ENCODE peak calls at places on chromosomes 13 and 19, in eight cellular contexts. E is neural progenitor cell, X is lower lobe of right lung, H is heart left ventricle, T is astrocyte, K is caudate nucleus, V is RWPE1, S is dorsolateral prefrontal cortex. B is an unnamed sample.

GRCh38 chr13:48892311-48892710 is 83.4 kb upstream of the FNDC3A start:
- DNase-seq in X (no peak), E (no peak), H (no peak), S (no peak), V (peak; percentile 89), K (no peak), T (peak; percentile 90), B (no peak)

GRCh38 chr19:35017507-35017906 is 12.8 kb upstream of the SCN1B start:
- DNase-seq in K (no peak), H (no peak), E (no peak), X (no peak), T (no peak), S (no peak), V (no peak), B (no peak)

GRCh38 chr19:29807870-29808405 is 3.9 kb upstream of the CCNE1 start:
- DNase-seq in X (peak; percentile 32), E (no peak), V (no peak), H (no peak), T (no peak), S (no peak), K (no peak), B (no peak)

GRCh38 chr13:28719227-28719562 is 425 bp upstream of the SLC46A3 start:
- DNase-seq in K (no peak), H (no peak), T (no peak), E (no peak), X (no peak), S (no peak), V (no peak), B (no peak)

GRCh38 chr13:63389756-63390155 is 1974.1 kb upstream of the PCDH20 start:
- DNase-seq in S (no peak), T (no peak), E (no peak), H (no peak), K (no peak), V (no peak), X (no peak), B (no peak)

GRCh38 chr19:17420267-17420924 is 549 bp downstream of the MVB12A start:
- DNase-seq in X (peak; percentile 62), V (peak; percentile 67), S (peak; percentile 46), E (peak; percentile 77), K (no peak), H (peak; percentile 47), T (no peak), B (peak; percentile 14)

GRCh38 chr13:62357887-62358645 is 942.4 kb upstream of the PCDH20 start:
- DNase-seq in H (no peak), V (peak; percentile 19), T (peak; percentile 17), X (no peak), K (no peak), E (peak; percentile 88), S (no peak), B (no peak)

GRCh38 chr13:71968025-71968424 is 101.0 kb upstream of the DACH1 start:
- DNase-seq in H (no peak), X (no peak), T (peak; percentile 4), S (no peak), V (no peak), E (peak; percentile 77), K (no peak), B (no peak)

GRCh38 chr19:35478794-35479193 is 11.5 kb downstream of the KRTDAP start:
- DNase-seq in K (no peak), X (no peak), V (no peak), T (no peak), E (no peak), S (no peak), H (no peak), B (no peak)

GRCh38 chr19:49488046-49488862 is 846 bp downstream of the RPL13A start:
- DNase-seq in E (peak; percentile 85), T (no peak), H (no peak), S (no peak), X (no peak), K (no peak), V (no peak), B (no peak)

GRCh38 chr19:31386806-31387205 is 37.6 kb upstream of the TSHZ3 start:
- DNase-seq in K (no peak), E (no peak), H (no peak), V (no peak), T (no peak), X (no peak), S (no peak), B (no peak)

GRCh38 chr19:13665125-13665903 is 99.0 kb upstream of the MRI1 start:
- DNase-seq in T (no peak), H (no peak), E (no peak), X (no peak), S (no peak), K (no peak), V (no peak), B (no peak)

GRCh38 chr19:11853358-11853757 is 4.8 kb downstream of the ZNF439 start:
- DNase-seq in X (no peak), S (no peak), H (no peak), T (no peak), K (no peak), V (no peak), E (no peak), B (no peak)

GRCh38 chr19:16772841-16773240 is 53.2 kb downstream of the NWD1 start:
- DNase-seq in H (no peak), T (no peak), V (no peak), K (no peak), X (no peak), S (no peak), E (peak; percentile 52), B (no peak)

GRCh38 chr13:85091835-85092234 is 707.4 kb downstream of the SLITRK6 start:
- DNase-seq in V (no peak), H (no peak), E (no peak), X (no peak), T (peak; percentile 1), K (no peak), S (no peak), B (no peak)

GRCh38 chr13:87884874-87885273 is 213.7 kb downstream of the SLITRK5 start:
- DNase-seq in E (peak; percentile 43), S (no peak), T (peak; percentile 53), V (peak; percentile 1), H (no peak), X (no peak), K (peak; percentile 3), B (peak; percentile 0)

GRCh38 chr19:32858155-32858554 is 11.4 kb downstream of the SLC7A9 start:
- DNase-seq in T (no peak), H (no peak), K (no peak), S (no peak), X (no peak), V (no peak), E (no peak), B (no peak)

GRCh38 chr19:5958851-5959122 is 19.2 kb downstream of the RANBP3 start:
- DNase-seq in E (no peak), K (no peak), T (no peak), S (no peak), X (no peak), V (no peak), H (no peak), B (no peak)

GRCh38 chr19:5957132-5957531 is 20.8 kb downstream of the RANBP3 start:
- DNase-seq in H (no peak), V (no peak), S (no peak), K (no peak), X (no peak), E (no peak), T (peak; percentile 57), B (no peak)

GRCh38 chr19:5958074-5958850 is 19.7 kb downstream of the RANBP3 start:
- DNase-seq in H (no peak), T (no peak), X (no peak), K (no peak), V (no peak), S (no peak), E (no peak), B (no peak)

GRCh38 chr19:5960005-5961001 is 17.6 kb downstream of the RANBP3 start:
- DNase-seq in K (no peak), S (no peak), V (no peak), E (no peak), X (no peak), H (peak; percentile 73), T (no peak), B (no peak)

GRCh38 chr19:5959260-5960004 is 18.5 kb downstream of the RANBP3 start:
- DNase-seq in E (no peak), S (no peak), H (no peak), X (no peak), K (no peak), V (no peak), T (no peak), B (no peak)
- H3K27ac ChIP-seq in E (no peak overlapping the region), S (peak overlapping the region; percentile 72), H (no peak overlapping the region), X (peak overlapping the region; percentile 87), K (peak overlapping the region; percentile 0), V (no peak overlapping the region), T (no peak overlapping the region), B (peak overlapping the region; percentile 36)

GRCh38 chr13:82963466-82963865 is 918.8 kb downstream of the SLITRK1 start:
- DNase-seq in K (no peak), T (peak; percentile 61), S (no peak), X (no peak), E (no peak), V (no peak), H (no peak), B (no peak)

GRCh38 chr13:82962422-82962821 is 919.9 kb downstream of the SLITRK1 start:
- DNase-seq in X (no peak), T (peak; percentile 27), S (no peak), K (no peak), V (no peak), E (no peak), H (no peak), B (no peak)

GRCh38 chr13:82961757-82962156 is 920.5 kb downstream of the SLITRK1 start:
- DNase-seq in X (no peak), T (no peak), V (no peak), E (no peak), K (no peak), S (no peak), H (no peak), B (no peak)
- H3K27ac ChIP-seq in X (no peak overlapping the region), T (no peak overlapping the region), V (no peak overlapping the region), E (no peak overlapping the region), K (no peak overlapping the region), S (no peak overlapping the region), H (no peak overlapping the region), B (no peak overlapping the region)

DNA sequence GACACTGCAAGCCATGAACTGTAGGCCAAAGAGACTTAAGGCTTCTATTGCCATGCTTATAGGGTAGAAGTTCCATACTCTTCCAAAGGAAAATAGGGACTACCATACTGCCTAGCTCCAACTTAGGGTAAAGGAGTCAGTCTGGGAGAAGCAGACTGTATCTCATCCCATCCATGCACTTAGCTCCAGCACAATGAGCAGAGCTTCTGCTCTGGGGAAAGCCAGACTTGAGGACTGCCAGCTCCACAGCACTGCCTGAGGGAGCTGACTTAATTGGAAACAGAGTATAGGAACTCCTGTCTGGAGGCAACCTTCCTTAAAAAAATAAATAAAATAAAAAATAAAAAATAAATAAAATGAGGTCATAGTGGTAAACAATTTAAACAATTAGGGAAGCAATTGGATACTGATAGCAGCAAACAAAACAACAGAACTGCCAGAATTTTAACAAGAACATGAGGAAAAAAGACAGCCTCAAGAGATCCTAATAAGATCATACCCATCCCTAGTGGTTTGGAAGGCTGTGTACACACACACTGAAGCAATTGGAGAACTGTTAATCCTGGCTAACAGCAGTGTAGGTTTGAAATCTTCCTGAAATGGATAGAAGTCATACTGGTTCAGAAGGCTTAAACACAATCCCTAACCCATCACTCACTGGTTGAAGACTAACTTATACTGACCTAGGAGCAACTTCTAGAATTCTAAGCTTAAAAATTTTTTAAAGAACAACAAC is 550.1 kb downstream of the TBC1D4 start:
- DNase-seq in K (no peak), X (no peak), T (no peak), E (no peak), S (no peak), H (no peak), V (no peak), B (no peak)
- H3K27ac ChIP-seq in K (no peak overlapping the region), X (no peak overlapping the region), T (no peak overlapping the region), E (no peak overlapping the region), S (no peak overlapping the region), H (no peak overlapping the region), V (no peak overlapping the region), B (no peak overlapping the region)

GRCh38 chr13:113974304-113975281 is 717 bp upstream of the C13orf46 start:
- DNase-seq in T (no peak), V (no peak), S (peak; percentile 22), K (no peak), E (no peak), H (peak; percentile 19), X (peak; percentile 41), B (no peak)
- H3K27ac ChIP-seq in T (no peak overlapping the region), V (peak overlapping the region; percentile 48), S (no peak overlapping the region), K (no peak overlapping the region), E (no peak overlapping the region), H (no peak overlapping the region), X (no peak overlapping the region), B (no peak overlapping the region)